ENCODE peak calls at places on chromosomes 4 and X, in eight cellular contexts. J is Calu3; P is fibroblast of mammary gland; U is psoas muscle; K is neural crest cell; S is endothelial cell; E is CD4-positive, alpha-beta T cell; A is PC-3. V is an unnamed sample.
A peak's percentile ranks its signal among the peaks of the same experiment; 100 is the strongest.

GRCh38 chr4:153773236-153773690 is 13.4 kb upstream of the RNF175 start:
- DNase-seq in J (no peak), P (peak; percentile 64), U (no peak), K (no peak), S (no peak), E (no peak), A (peak; percentile 30), V (no peak)

GRCh38 chr4:146439999-146440398 is 81.7 kb downstream of the SLC10A7 start:
- DNase-seq in J (no peak), P (no peak), U (no peak), K (no peak), S (no peak), E (no peak), A (no peak), V (no peak)

GRCh38 chr4:173488074-173488473 is 42.0 kb downstream of the HAND2 start:
- DNase-seq in J (no peak), P (no peak), U (no peak), K (no peak), S (no peak), E (no peak), A (no peak), V (no peak)

GRCh38 chr4:102599455-102599854 is 98.3 kb downstream of the NFKB1 start:
- DNase-seq in J (no peak), P (no peak), U (no peak), K (no peak), S (no peak), E (no peak), A (no peak), V (no peak)

GRCh38 chrX:129360175-129360574 is 163.1 kb downstream of the SMARCA1 start:
- DNase-seq in J (peak; percentile 56), P (peak; percentile 50), U (no peak), K (peak; percentile 52), S (peak; percentile 22), E (peak; percentile 4), A (peak; percentile 74), V (peak; percentile 61)

GRCh38 chrX:526295-527224 is 104.0 kb upstream of the SHOX start:
- DNase-seq in J (no peak), P (no peak), U (no peak), K (no peak), S (no peak), E (no peak), A (peak; percentile 8), V (peak; percentile 12)

GRCh38 chrX:13013353-13014110 is 30.9 kb downstream of the FAM9C start:
- DNase-seq in J (no peak), P (peak; percentile 21), U (no peak), K (no peak), S (no peak), E (peak; percentile 9), A (no peak), V (no peak)

GRCh38 chr4:7867701-7868429 is 71.8 kb downstream of the AFAP1 start:
- DNase-seq in J (no peak), P (peak; percentile 59), U (no peak), K (no peak), S (no peak), E (no peak), A (peak; percentile 56), V (no peak)

GRCh38 chrX:13085533-13085932 is 41.1 kb upstream of the FAM9C start:
- DNase-seq in J (no peak), P (no peak), U (no peak), K (no peak), S (no peak), E (peak; percentile 48), A (no peak), V (peak; percentile 74)

GRCh38 chrX:13190051-13190450 is 129.8 kb downstream of the ATXN3L start:
- DNase-seq in J (no peak), P (no peak), U (no peak), K (no peak), S (no peak), E (no peak), A (peak; percentile 60), V (no peak)

GRCh38 chr4:1170156-1170804 is 2.1 kb downstream of the SPON2 start:
- DNase-seq in J (no peak), P (no peak), U (no peak), K (no peak), S (no peak), E (no peak), A (no peak), V (no peak)

GRCh38 chr4:1170805-1171305 is 1.5 kb downstream of the SPON2 start:
- DNase-seq in J (no peak), P (no peak), U (no peak), K (no peak), S (no peak), E (no peak), A (no peak), V (no peak)

GRCh38 chr4:1172228-1172851 is at the start of gene SPON2:
- DNase-seq in J (no peak), P (peak; percentile 80), U (peak; percentile 49), K (no peak), S (no peak), E (no peak), A (no peak), V (no peak)

GRCh38 chr4:1172971-1173757 is 781 bp upstream of the SPON2 start:
- DNase-seq in J (no peak), P (peak; percentile 93), U (peak; percentile 59), K (no peak), S (no peak), E (no peak), A (no peak), V (no peak)

DNA sequence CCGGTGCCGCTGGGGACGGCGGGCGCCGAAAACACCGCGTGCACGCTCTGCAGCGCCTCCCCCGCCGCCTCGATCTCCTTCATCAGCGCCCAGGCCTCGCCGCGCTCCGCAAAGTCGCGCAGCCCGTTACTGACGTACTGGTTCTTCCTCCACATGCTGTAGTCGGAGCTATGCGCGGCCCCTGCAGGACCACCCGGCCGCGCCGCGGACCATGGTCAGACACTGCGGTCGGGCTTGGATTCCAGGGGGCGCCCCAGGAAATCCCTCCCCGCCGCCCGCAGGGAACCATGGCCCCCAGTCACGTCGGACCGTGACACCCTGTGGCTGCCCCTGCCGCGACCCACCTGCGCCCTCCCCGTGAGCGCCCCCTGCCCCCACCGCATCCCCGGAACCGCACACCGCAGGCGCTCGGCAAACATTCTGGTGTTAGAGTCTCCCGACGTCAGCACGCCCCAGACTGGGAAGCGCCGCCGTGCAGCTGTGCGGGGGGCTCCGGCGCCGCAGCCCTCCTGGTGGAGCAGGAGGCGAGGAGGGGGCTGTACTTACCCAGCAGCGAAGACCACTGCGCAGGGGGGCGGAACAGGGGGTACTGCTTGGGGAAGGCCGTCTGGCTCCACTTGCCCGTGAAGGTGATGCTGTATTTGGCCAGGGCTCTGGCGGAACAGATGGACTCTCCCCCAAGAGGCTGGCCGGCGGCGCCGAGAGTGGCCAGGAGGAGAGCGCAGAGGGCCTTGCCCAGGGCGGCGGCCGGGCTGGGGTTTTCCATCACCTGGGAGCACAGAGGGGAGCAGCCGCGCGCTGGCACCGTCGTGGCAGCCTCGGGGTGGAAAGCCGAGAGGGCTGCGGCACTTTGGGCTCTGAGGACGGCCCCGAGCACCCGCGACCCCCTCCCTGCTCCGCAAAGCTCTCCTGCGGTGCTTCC is 816 bp downstream of the SPON2 start:
- DNase-seq in J (no peak), P (no peak), U (peak; percentile 45), K (no peak), S (no peak), E (peak; percentile 52), A (no peak), V (peak; percentile 71)
- TF ChIP-seq CTCF in J (no peak), P (no peak), U (no peak), K (no peak), S (no peak), E (no peak), A (no peak), V (no peak)

DNA sequence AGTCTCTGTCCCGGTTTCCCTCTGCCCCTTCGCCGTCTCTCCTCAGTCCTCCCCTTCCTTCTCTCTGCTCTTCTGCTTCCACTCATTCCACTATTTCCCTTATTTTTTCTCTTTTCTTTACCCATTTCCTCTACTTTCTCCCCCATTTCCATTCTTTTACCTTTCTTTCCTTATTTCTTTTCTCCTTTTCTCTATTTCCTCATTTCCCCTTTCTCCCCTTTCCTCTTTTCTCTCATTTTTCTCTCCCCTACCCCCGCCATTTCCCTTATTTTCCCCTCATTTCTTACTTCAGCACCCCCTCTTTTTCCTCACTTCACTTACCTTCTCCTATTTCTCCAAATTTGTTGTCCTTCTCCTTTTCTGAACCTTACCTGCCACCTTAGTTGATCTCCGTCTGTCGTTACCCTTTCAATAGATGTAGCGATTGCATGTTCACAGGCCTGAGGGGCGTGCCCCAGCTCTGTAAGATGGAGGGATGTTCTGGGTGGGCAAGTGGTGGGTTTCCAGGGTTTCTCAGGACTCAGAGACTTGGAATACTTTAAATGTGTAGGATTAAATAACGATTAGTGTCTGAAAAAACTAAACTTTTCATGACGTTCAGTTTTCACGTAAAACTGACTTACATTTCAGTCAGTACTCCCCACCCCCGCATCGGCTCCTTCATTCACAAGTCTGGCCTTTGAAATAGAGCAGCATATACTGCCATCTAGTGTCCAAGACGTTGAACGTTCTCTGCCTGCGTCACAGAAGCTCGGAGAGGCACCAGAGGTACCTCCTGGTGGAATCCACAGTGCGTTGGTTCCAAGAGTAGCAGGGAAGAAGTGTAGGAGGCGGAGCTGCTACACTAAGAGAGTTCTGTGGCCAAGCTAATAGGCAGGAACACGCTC is 641 bp upstream of the NCBP2L start:
- DNase-seq in J (peak; percentile 73), P (peak; percentile 91), U (peak; percentile 61), K (peak; percentile 40), S (peak; percentile 61), E (peak; percentile 77), A (peak; percentile 94), V (peak; percentile 92)
- TF ChIP-seq CTCF in J (peak; percentile 61), P (peak; percentile 68), U (peak; percentile 81), K (peak; percentile 80), S (peak; percentile 48), E (peak; percentile 47), A (peak; percentile 77), V (peak; percentile 62)

DNA sequence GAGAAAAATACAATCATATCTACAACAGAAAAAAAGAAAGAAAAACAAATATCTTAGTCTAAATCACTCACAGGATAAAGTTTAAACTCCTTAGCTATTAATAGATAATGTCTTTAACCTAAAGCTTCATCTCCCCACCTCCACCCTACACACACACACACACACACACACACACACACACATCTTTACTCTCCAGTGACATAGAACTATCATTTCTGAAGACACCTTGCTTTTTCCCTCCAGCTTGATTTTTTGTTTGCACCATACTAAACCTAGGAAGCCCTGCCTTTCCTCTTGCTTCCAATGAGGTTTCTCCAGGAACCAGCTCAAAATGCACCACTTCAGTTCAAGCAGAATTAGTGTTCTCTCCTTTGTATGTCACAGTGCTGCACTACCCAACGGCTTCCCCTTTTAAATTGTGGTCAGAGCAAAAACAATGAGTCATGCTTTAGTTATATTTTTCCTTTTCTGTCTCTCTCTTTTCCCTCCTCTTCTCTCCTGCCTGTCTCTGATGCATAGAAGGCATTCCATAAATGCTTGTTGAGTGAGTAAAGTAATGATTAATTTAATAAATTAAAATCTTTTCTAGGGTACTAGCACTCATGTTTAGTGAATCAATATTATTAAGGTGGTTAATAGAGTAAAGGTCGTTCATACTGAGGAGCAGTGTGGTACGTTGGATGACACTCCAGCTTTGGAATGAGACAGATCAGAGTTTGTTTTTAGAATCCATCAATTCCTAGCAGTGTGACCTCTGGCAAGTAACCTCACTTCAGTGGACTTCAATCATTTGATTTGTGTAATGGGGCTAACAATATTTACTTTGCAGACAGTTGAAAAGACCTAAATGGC is 5.9 kb downstream of the RTL3 start:
- DNase-seq in J (peak; percentile 11), P (peak; percentile 84), U (no peak), K (no peak), S (no peak), E (no peak), A (peak; percentile 88), V (peak; percentile 22)
- TF ChIP-seq CTCF in J (no peak), P (no peak), U (no peak), K (no peak), S (no peak), E (no peak), A (no peak), V (no peak)

GRCh38 chrX:64097891-64098290 is 107.6 kb downstream of the AMER1 start:
- DNase-seq in J (no peak), P (no peak), U (no peak), K (no peak), S (no peak), E (no peak), A (no peak), V (peak; percentile 1)

GRCh38 chrX:64093761-64094160 is 111.7 kb downstream of the AMER1 start:
- DNase-seq in J (no peak), P (peak; percentile 3), U (no peak), K (no peak), S (peak; percentile 3), E (no peak), A (peak; percentile 39), V (no peak)
- TF ChIP-seq CTCF in J (no peak), P (peak; percentile 30), U (peak; percentile 41), K (peak; percentile 55), S (no peak), E (no peak), A (peak; percentile 53), V (no peak)

V was measured in activated CD8-positive, alpha-beta T cell treated with anti-CD3 and anti-CD28 coated beads for 36 hours.